ENCODE peak calls at places on chromosomes 16 and 17, in four cellular contexts. One of them, this sample, is unnamed.

GRCh38 chr16:86044241-86044671 is 145.3 kb downstream of the IRF8 start:
- DNase-seq in thoracic aorta: no peak
- DNase-seq in prostate gland: no peak
- DNase-seq in AG10803: peak; percentile 18
- DNase-seq in this sample: peak; percentile 62

GRCh38 chr16:69201787-69202186 is 14.8 kb downstream of the SNTB2 start:
- DNase-seq in thoracic aorta: no peak
- DNase-seq in AG10803: no peak
- DNase-seq in prostate gland: no peak
- DNase-seq in this sample: no peak

GRCh38 chr16:87048038-87048743 is 269.0 kb downstream of the C16orf95 start:
- DNase-seq in thoracic aorta: no peak
- DNase-seq in prostate gland: no peak
- DNase-seq in AG10803: no peak
- DNase-seq in this sample: no peak

GRCh38 chr17:80586464-80587228 is 42.0 kb downstream of the RPTOR start:
- DNase-seq in prostate gland: no peak
- DNase-seq in thoracic aorta: no peak
- DNase-seq in AG10803: no peak
- DNase-seq in this sample: no peak

GRCh38 chr16:7378024-7378695 is 45.5 kb downstream of the RBFOX1 start:
- DNase-seq in prostate gland: no peak
- DNase-seq in AG10803: no peak
- DNase-seq in thoracic aorta: no peak
- DNase-seq in this sample: no peak

GRCh38 chr16:75000481-75001081 is 1.8 kb downstream of the ZNRF1 start:
- DNase-seq in AG10803: no peak
- DNase-seq in prostate gland: no peak
- DNase-seq in thoracic aorta: no peak
- DNase-seq in this sample: no peak

GRCh38 chr17:50863221-50863843 is 2.8 kb downstream of the TOB1 start:
- DNase-seq in thoracic aorta: no peak
- DNase-seq in prostate gland: peak; percentile 57
- DNase-seq in AG10803: no peak
- DNase-seq in this sample: peak; percentile 63

GRCh38 chr16:48153689-48154265 is 2.0 kb downstream of the ABCC12 start:
- DNase-seq in AG10803: no peak
- DNase-seq in prostate gland: no peak
- DNase-seq in thoracic aorta: no peak
- DNase-seq in this sample: no peak

GRCh38 chr17:70661342-70662222 is 492.2 kb downstream of the KCNJ2 start:
- DNase-seq in thoracic aorta: no peak
- DNase-seq in AG10803: peak; percentile 4
- DNase-seq in prostate gland: no peak
- DNase-seq in this sample: no peak

GRCh38 chr17:13474073-13474800 is 127.5 kb downstream of the HS3ST3A1 start:
- DNase-seq in prostate gland: no peak
- DNase-seq in AG10803: peak; percentile 7
- DNase-seq in thoracic aorta: no peak
- DNase-seq in this sample: no peak

GRCh38 chr16:50528820-50529219 is 19.4 kb upstream of the NKD1 start:
- DNase-seq in prostate gland: no peak
- DNase-seq in thoracic aorta: no peak
- DNase-seq in AG10803: no peak
- DNase-seq in this sample: no peak

GRCh38 chr16:63481060-63481459 is 1444.8 kb upstream of the CDH8 start:
- DNase-seq in prostate gland: no peak
- DNase-seq in thoracic aorta: no peak
- DNase-seq in AG10803: no peak
- DNase-seq in this sample: no peak

GRCh38 chr16:1422076-1422475 is 1.5 kb upstream of the UQCC4 start:
- DNase-seq in thoracic aorta: no peak
- DNase-seq in AG10803: no peak
- DNase-seq in prostate gland: peak; percentile 62
- DNase-seq in this sample: no peak

GRCh38 chr16:71205482-71206131 is 24.9 kb downstream of the HYDIN start:
- DNase-seq in prostate gland: no peak
- DNase-seq in thoracic aorta: no peak
- DNase-seq in AG10803: no peak
- DNase-seq in this sample: no peak

GRCh38 chr16:70410736-70411135 is 28.2 kb downstream of the ST3GAL2 start:
- DNase-seq in prostate gland: no peak
- DNase-seq in thoracic aorta: no peak
- DNase-seq in AG10803: no peak
- DNase-seq in this sample: no peak

GRCh38 chr17:2580641-2581040 is 12.8 kb upstream of the PAFAH1B1 start:
- DNase-seq in AG10803: no peak
- DNase-seq in thoracic aorta: no peak
- DNase-seq in prostate gland: no peak
- DNase-seq in this sample: no peak

GRCh38 chr17:79615446-79615845 is 4.6 kb upstream of the RBFOX3 start:
- DNase-seq in AG10803: no peak
- DNase-seq in prostate gland: no peak
- DNase-seq in thoracic aorta: no peak
- DNase-seq in this sample: no peak

GRCh38 chr17:47878203-47879027 is 17.6 kb upstream of the SP2 start:
- DNase-seq in prostate gland: no peak
- DNase-seq in thoracic aorta: no peak
- DNase-seq in AG10803: no peak
- DNase-seq in this sample: no peak

GRCh38 chr17:49438885-49439284 is 24.2 kb upstream of the PHB1 start:
- DNase-seq in AG10803: no peak
- DNase-seq in prostate gland: no peak
- DNase-seq in thoracic aorta: no peak
- DNase-seq in this sample: peak; percentile 51

GRCh38 chr17:72972263-72972951 is 120.1 kb downstream of the SLC39A11 start:
- DNase-seq in AG10803: no peak
- DNase-seq in prostate gland: no peak
- DNase-seq in thoracic aorta: no peak
- DNase-seq in this sample: no peak

GRCh38 chr17:83161298-83162034 is 82.1 kb downstream of the METRNL start:
- DNase-seq in AG10803: peak; percentile 91
- DNase-seq in thoracic aorta: no peak
- DNase-seq in prostate gland: peak; percentile 4
- DNase-seq in this sample: no peak

GRCh38 chr17:79842656-79843474 is 3.6 kb upstream of the CBX4 start:
- DNase-seq in thoracic aorta: no peak
- DNase-seq in AG10803: no peak
- DNase-seq in prostate gland: no peak
- DNase-seq in this sample: peak; percentile 24

GRCh38 chr17:83099570-83100181 is 20.3 kb downstream of the METRNL start:
- DNase-seq in AG10803: peak; percentile 74
- DNase-seq in thoracic aorta: no peak
- DNase-seq in prostate gland: no peak
- DNase-seq in this sample: no peak

GRCh38 chr17:41959336-41960095 is 7.1 kb upstream of the CNP start:
- DNase-seq in AG10803: peak; percentile 59
- DNase-seq in prostate gland: no peak
- DNase-seq in thoracic aorta: no peak
- DNase-seq in this sample: peak; percentile 63

GRCh38 chr17:43710101-43710500 is 48.4 kb upstream of the MEOX1 start:
- DNase-seq in AG10803: no peak
- DNase-seq in thoracic aorta: no peak
- DNase-seq in prostate gland: no peak
- DNase-seq in this sample: no peak

GRCh38 chr16:57786632-57787518 is 15.4 kb downstream of the KIFC3 start:
- DNase-seq in AG10803: no peak
- DNase-seq in thoracic aorta: no peak
- DNase-seq in prostate gland: no peak
- DNase-seq in this sample: no peak

GRCh38 chr16:69567031-69567680 is 1.4 kb downstream of the NFAT5 start:
- DNase-seq in AG10803: no peak
- DNase-seq in thoracic aorta: no peak
- DNase-seq in prostate gland: peak; percentile 29
- DNase-seq in this sample: peak; percentile 41

GRCh38 chr17:16352303-16352837 is 899 bp downstream of the CENPV start:
- DNase-seq in thoracic aorta: no peak
- DNase-seq in prostate gland: no peak
- DNase-seq in AG10803: peak; percentile 16
- DNase-seq in this sample: peak; percentile 59

GRCh38 chr16:55443855-55444254 is 35.1 kb upstream of the MMP2 start:
- DNase-seq in prostate gland: no peak
- DNase-seq in AG10803: no peak
- DNase-seq in thoracic aorta: no peak
- DNase-seq in this sample: peak; percentile 9

GRCh38 chr17:42775534-42776098 is 2.4 kb downstream of the VPS25 start:
- DNase-seq in AG10803: no peak
- DNase-seq in prostate gland: no peak
- DNase-seq in thoracic aorta: no peak
- DNase-seq in this sample: peak; percentile 44

GRCh38 chr16:4976611-4977145 is 18.5 kb downstream of the SEC14L5 start:
- DNase-seq in AG10803: no peak
- DNase-seq in thoracic aorta: no peak
- DNase-seq in prostate gland: no peak
- DNase-seq in this sample: no peak

GRCh38 chr16:31105677-31106213 is 2.4 kb upstream of the BCKDK start:
- DNase-seq in AG10803: peak; percentile 80
- DNase-seq in prostate gland: peak; percentile 56
- DNase-seq in thoracic aorta: peak; percentile 53
- DNase-seq in this sample: peak; percentile 65

GRCh38 chr16:30041841-30042240 is 10.8 kb upstream of the TLCD3B start:
- DNase-seq in prostate gland: no peak
- DNase-seq in thoracic aorta: no peak
- DNase-seq in AG10803: peak; percentile 44
- DNase-seq in this sample: no peak

GRCh38 chr16:66899310-66899944 is 19.1 kb downstream of the PDP2 start:
- DNase-seq in prostate gland: no peak
- DNase-seq in thoracic aorta: no peak
- DNase-seq in AG10803: peak; percentile 42
- DNase-seq in this sample: no peak

GRCh38 chr16:58462997-58463891 is 36.7 kb upstream of the NDRG4 start:
- DNase-seq in AG10803: no peak
- DNase-seq in prostate gland: no peak
- DNase-seq in thoracic aorta: no peak
- DNase-seq in this sample: no peak

GRCh38 chr17:57501016-57501415 is 244.1 kb downstream of the CCDC182 start:
- DNase-seq in thoracic aorta: no peak
- DNase-seq in prostate gland: no peak
- DNase-seq in AG10803: no peak
- DNase-seq in this sample: no peak

GRCh38 chr16:87667443-87667842 is 65.1 kb downstream of the JPH3 start:
- DNase-seq in thoracic aorta: no peak
- DNase-seq in AG10803: no peak
- DNase-seq in prostate gland: no peak
- DNase-seq in this sample: no peak

GRCh38 chr16:72311426-72311825 is 139.5 kb upstream of the PMFBP1 start:
- DNase-seq in prostate gland: no peak
- DNase-seq in AG10803: peak; percentile 22
- DNase-seq in thoracic aorta: no peak
- DNase-seq in this sample: no peak

GRCh38 chr17:46942441-46943217 is 19.7 kb downstream of the GOSR2 start:
- DNase-seq in thoracic aorta: no peak
- DNase-seq in AG10803: peak; percentile 76
- DNase-seq in prostate gland: peak; percentile 42
- DNase-seq in this sample: peak; percentile 65

DNA sequence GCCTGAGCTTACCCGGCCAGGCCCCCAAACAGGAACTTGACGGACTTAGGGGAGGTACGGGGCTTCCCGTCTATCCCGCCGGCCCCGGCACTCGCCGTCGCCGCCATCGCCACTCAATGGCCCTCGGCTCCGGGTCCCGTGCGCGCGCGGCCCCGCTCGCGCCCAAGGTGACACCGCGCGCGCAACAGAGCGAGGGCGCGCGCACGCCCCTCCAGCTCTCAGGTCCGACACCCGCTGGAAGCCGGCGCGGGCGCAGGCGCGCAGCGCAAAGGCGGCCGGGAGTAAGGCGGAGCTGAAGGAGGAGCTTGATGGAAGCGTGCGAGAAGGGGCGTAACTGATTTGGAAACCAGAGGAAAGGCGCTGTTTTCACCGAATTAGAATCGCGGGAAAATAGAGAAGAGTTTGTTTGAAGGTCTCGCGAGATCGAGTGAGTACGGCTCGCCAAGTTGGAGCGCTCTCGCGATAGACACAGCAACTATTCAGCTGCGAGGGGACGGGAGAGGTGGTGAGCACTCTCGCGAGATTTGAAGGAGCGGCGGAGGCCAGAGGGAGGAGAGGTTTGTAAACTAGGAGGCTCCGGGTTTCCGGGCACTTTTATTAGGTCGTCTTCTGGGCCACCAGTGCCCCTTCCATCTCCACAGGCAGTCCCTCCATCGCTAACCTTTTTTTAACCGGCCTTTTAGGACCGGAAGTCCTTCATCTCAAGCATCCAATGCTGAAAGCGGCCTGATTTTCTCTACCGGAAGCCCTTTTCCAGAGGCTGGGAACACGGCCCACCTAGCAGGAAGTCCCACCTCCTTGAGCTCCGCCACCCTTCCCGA is at the start of the genes RNF167 and SLC25A11:
- DNase-seq in AG10803: peak; percentile 100
- DNase-seq in prostate gland: peak; percentile 97
- DNase-seq in thoracic aorta: peak; percentile 88
- DNase-seq in this sample: peak; percentile 100
- TF ChIP-seq CTCF in AG10803: no peak
- TF ChIP-seq CTCF in prostate gland: peak; percentile 25
- TF ChIP-seq CTCF in thoracic aorta: peak; percentile 16
- TF ChIP-seq CTCF in this sample: no peak

GRCh38 chr17:74332763-74333220 is 6.8 kb downstream of the KIF19 start:
- DNase-seq in prostate gland: no peak
- DNase-seq in AG10803: no peak
- DNase-seq in thoracic aorta: no peak
- DNase-seq in this sample: no peak
- H3K4me3 ChIP-seq in prostate gland: no peak overlapping the region
- H3K4me3 ChIP-seq in AG10803: no peak overlapping the region
- H3K4me3 ChIP-seq in thoracic aorta: no peak overlapping the region
- H3K4me3 ChIP-seq in this sample: no peak overlapping the region

DNA sequence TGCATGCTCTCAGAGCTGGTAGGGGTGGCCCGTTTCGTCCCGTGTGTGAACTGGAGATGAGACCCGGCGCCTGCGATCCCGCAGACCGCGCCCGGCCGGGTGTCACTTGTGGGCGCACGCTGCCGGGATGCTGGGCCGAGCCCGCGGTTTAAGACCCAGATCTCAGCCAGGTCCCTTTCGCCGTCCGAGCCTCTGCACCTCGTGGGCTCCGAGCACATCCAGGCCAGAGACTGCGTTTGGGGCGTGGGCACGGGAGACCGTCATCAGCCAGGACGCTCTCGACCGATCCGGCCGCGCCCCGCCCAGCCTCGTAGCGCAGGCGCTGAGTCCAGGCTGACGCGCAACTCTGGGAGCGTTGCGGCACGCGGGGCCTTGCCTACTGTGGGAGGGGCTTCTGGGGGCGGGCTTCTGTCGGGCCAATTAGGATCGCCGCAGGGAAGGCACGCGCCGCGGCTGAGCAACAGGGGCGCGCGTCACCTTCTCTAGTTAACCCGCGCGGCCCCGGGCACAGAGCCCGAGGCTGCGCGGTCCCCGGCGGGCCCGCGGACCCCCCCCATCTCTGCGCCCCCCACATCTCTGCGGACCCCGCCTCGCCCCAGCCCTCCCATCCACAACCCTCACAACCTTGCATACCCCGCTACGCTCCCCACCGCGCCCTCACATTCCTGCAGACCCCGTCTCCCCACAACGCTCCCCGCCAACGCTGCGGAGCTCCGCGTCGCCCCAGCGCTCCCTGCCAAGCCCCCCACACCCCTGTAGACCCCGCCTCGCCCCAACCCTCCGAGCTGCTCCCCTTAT is 687 bp upstream of the CEMP1 start:
- DNase-seq in thoracic aorta: peak; percentile 96
- DNase-seq in prostate gland: peak; percentile 98
- DNase-seq in AG10803: peak; percentile 96
- DNase-seq in this sample: peak; percentile 98
- TF ChIP-seq CTCF in thoracic aorta: no peak
- TF ChIP-seq CTCF in prostate gland: peak; percentile 24
- TF ChIP-seq CTCF in AG10803: no peak
- TF ChIP-seq CTCF in this sample: no peak

GRCh38 chr17:29008591-29008990 is 2.8 kb upstream of the SEZ6 start:
- DNase-seq in AG10803: no peak
- DNase-seq in thoracic aorta: no peak
- DNase-seq in prostate gland: no peak
- DNase-seq in this sample: no peak
- H3K4me3 ChIP-seq in AG10803: no peak overlapping the region
- H3K4me3 ChIP-seq in thoracic aorta: no peak overlapping the region
- H3K4me3 ChIP-seq in prostate gland: no peak overlapping the region
- H3K4me3 ChIP-seq in this sample: no peak overlapping the region

This sample was measured in GM12865.